ENCODE peak calls at places on chromosomes 16 and 17, in four cellular contexts. One of them, this sample, is unnamed.

GRCh38 chr17:48299760-48300159 is 130.3 kb downstream of the SKAP1 start:
- DNase-seq in GM12878: peak; percentile 57
- DNase-seq in K562: no peak
- DNase-seq in HepG2: no peak
- DNase-seq in this sample: no peak

GRCh38 chr17:11559601-11560000 is 38.7 kb upstream of the DNAH9 start:
- DNase-seq in GM12878: no peak
- DNase-seq in K562: no peak
- DNase-seq in HepG2: no peak
- DNase-seq in this sample: no peak

GRCh38 chr16:88854306-88855111 is 2.2 kb downstream of the GALNS start:
- DNase-seq in GM12878: no peak
- DNase-seq in K562: peak; percentile 35
- DNase-seq in HepG2: no peak
- DNase-seq in this sample: no peak

GRCh38 chr17:4900231-4901107 is 1.1 kb downstream of the C17orf107 start:
- DNase-seq in GM12878: no peak
- DNase-seq in K562: no peak
- DNase-seq in HepG2: no peak
- DNase-seq in this sample: peak; percentile 83

GRCh38 chr17:164536-165235 is 16.8 kb downstream of the DOC2B start:
- DNase-seq in GM12878: no peak
- DNase-seq in K562: peak; percentile 12
- DNase-seq in HepG2: peak; percentile 40
- DNase-seq in this sample: peak; percentile 59

GRCh38 chr16:1348926-1349325 is 2.8 kb downstream of the TSR3 start:
- DNase-seq in GM12878: no peak
- DNase-seq in K562: no peak
- DNase-seq in HepG2: no peak
- DNase-seq in this sample: no peak

GRCh38 chr16:67893791-67894399 is 841 bp downstream of the PSKH1 start:
- DNase-seq in GM12878: no peak
- DNase-seq in K562: peak; percentile 39
- DNase-seq in HepG2: peak; percentile 60
- DNase-seq in this sample: no peak

GRCh38 chr17:13995856-13996635 is 73.3 kb upstream of the COX10 start:
- DNase-seq in GM12878: no peak
- DNase-seq in K562: no peak
- DNase-seq in HepG2: no peak
- DNase-seq in this sample: no peak

GRCh38 chr16:1265826-1266225 is 10.0 kb downstream of the TPSD1 start:
- DNase-seq in GM12878: no peak
- DNase-seq in K562: no peak
- DNase-seq in HepG2: no peak
- DNase-seq in this sample: no peak

GRCh38 chr16:81405702-81406113 is 38.9 kb upstream of the CMIP start:
- DNase-seq in GM12878: no peak
- DNase-seq in K562: peak; percentile 30
- DNase-seq in HepG2: peak; percentile 91
- DNase-seq in this sample: peak; percentile 36

GRCh38 chr17:73196500-73196899 is 3.6 kb downstream of the COG1 start:
- DNase-seq in GM12878: no peak
- DNase-seq in K562: peak; percentile 20
- DNase-seq in HepG2: no peak
- DNase-seq in this sample: peak; percentile 50

GRCh38 chr16:78460428-78460827 is 361.0 kb downstream of the WWOX start:
- DNase-seq in GM12878: no peak
- DNase-seq in K562: no peak
- DNase-seq in HepG2: peak; percentile 80
- DNase-seq in this sample: no peak

GRCh38 chr16:88303890-88304819 is 78.6 kb upstream of the ZNF469 start:
- DNase-seq in GM12878: no peak
- DNase-seq in K562: no peak
- DNase-seq in HepG2: peak; percentile 19
- DNase-seq in this sample: no peak

GRCh38 chr17:79005063-79005861 is 4.3 kb downstream of the CANT1 start:
- DNase-seq in GM12878: no peak
- DNase-seq in K562: no peak
- DNase-seq in HepG2: no peak
- DNase-seq in this sample: no peak

GRCh38 chr16:8845699-8846298 is 23.0 kb downstream of the CARHSP1 start:
- DNase-seq in GM12878: no peak
- DNase-seq in K562: no peak
- DNase-seq in HepG2: no peak
- DNase-seq in this sample: no peak

GRCh38 chr16:81376880-81377279 is 62.1 kb downstream of the GAN start:
- DNase-seq in GM12878: no peak
- DNase-seq in K562: no peak
- DNase-seq in HepG2: no peak
- DNase-seq in this sample: no peak

GRCh38 chr16:12458051-12458450 is 345.6 kb downstream of the CPPED1 start:
- DNase-seq in GM12878: no peak
- DNase-seq in K562: no peak
- DNase-seq in HepG2: no peak
- DNase-seq in this sample: no peak

GRCh38 chr17:5413682-5414081 is 5.8 kb downstream of the NUP88 start:
- DNase-seq in GM12878: no peak
- DNase-seq in K562: peak; percentile 21
- DNase-seq in HepG2: no peak
- DNase-seq in this sample: no peak

GRCh38 chr17:31490019-31490383 is 98.5 kb downstream of the RAB11FIP4 start:
- DNase-seq in GM12878: no peak
- DNase-seq in K562: no peak
- DNase-seq in HepG2: no peak
- DNase-seq in this sample: no peak

GRCh38 chr17:29179232-29180036 is 764 bp downstream of the MYO18A start:
- DNase-seq in GM12878: no peak
- DNase-seq in K562: peak; percentile 97
- DNase-seq in HepG2: peak; percentile 89
- DNase-seq in this sample: peak; percentile 89

GRCh38 chr16:10949424-10949970 is 5.1 kb downstream of the CLEC16A start:
- DNase-seq in GM12878: peak; percentile 91
- DNase-seq in K562: no peak
- DNase-seq in HepG2: no peak
- DNase-seq in this sample: peak; percentile 59

GRCh38 chr17:44002141-44002848 is 2.1 kb upstream of the NAGS start:
- DNase-seq in GM12878: no peak
- DNase-seq in K562: no peak
- DNase-seq in HepG2: peak; percentile 80
- DNase-seq in this sample: no peak

GRCh38 chr17:44176671-44177501 is 6.4 kb downstream of the ASB16 start:
- DNase-seq in GM12878: no peak
- DNase-seq in K562: no peak
- DNase-seq in HepG2: no peak
- DNase-seq in this sample: no peak

GRCh38 chr16:86911311-86911999 is 333.1 kb downstream of the FOXL1 start:
- DNase-seq in GM12878: no peak
- DNase-seq in K562: no peak
- DNase-seq in HepG2: no peak
- DNase-seq in this sample: no peak

GRCh38 chr16:47940466-47940865 is 215.3 kb downstream of the ABCC12 start:
- DNase-seq in GM12878: no peak
- DNase-seq in K562: no peak
- DNase-seq in HepG2: no peak
- DNase-seq in this sample: no peak

GRCh38 chr17:39541652-39542051 is 66.1 kb downstream of the NEUROD2 start:
- DNase-seq in GM12878: no peak
- DNase-seq in K562: no peak
- DNase-seq in HepG2: no peak
- DNase-seq in this sample: no peak

GRCh38 chr16:19227643-19228042 is 57.9 kb upstream of the CLEC19A start:
- DNase-seq in GM12878: no peak
- DNase-seq in K562: no peak
- DNase-seq in HepG2: no peak
- DNase-seq in this sample: no peak

GRCh38 chr16:76910931-76911330 is 280.1 kb upstream of the MON1B start:
- DNase-seq in GM12878: no peak
- DNase-seq in K562: no peak
- DNase-seq in HepG2: no peak
- DNase-seq in this sample: no peak

GRCh38 chr16:89982318-89982717 is 33.8 kb downstream of the DEF8 start:
- DNase-seq in GM12878: no peak
- DNase-seq in K562: no peak
- DNase-seq in HepG2: no peak
- DNase-seq in this sample: no peak

GRCh38 chr17:4540224-4541040 is 14.8 kb downstream of the MYBBP1A start:
- DNase-seq in GM12878: no peak
- DNase-seq in K562: no peak
- DNase-seq in HepG2: peak; percentile 59
- DNase-seq in this sample: peak; percentile 51

GRCh38 chr17:45225964-45226530 is 4.4 kb downstream of the FMNL1 start:
- DNase-seq in GM12878: peak; percentile 95
- DNase-seq in K562: peak; percentile 93
- DNase-seq in HepG2: no peak
- DNase-seq in this sample: no peak

GRCh38 chr16:77214411-77215138 is 15.4 kb downstream of the SYCE1L start:
- DNase-seq in GM12878: no peak
- DNase-seq in K562: no peak
- DNase-seq in HepG2: no peak
- DNase-seq in this sample: no peak

GRCh38 chr16:30747331-30747730 is 894 bp upstream of the PHKG2 start:
- DNase-seq in GM12878: no peak
- DNase-seq in K562: no peak
- DNase-seq in HepG2: no peak
- DNase-seq in this sample: no peak
- TF ChIP-seq TCF7 in GM12878: no peak
- TF ChIP-seq TCF7 in K562: no peak
- TF ChIP-seq TCF7 in HepG2: no peak
- TF ChIP-seq TCF7 in this sample: no peak

DNA sequence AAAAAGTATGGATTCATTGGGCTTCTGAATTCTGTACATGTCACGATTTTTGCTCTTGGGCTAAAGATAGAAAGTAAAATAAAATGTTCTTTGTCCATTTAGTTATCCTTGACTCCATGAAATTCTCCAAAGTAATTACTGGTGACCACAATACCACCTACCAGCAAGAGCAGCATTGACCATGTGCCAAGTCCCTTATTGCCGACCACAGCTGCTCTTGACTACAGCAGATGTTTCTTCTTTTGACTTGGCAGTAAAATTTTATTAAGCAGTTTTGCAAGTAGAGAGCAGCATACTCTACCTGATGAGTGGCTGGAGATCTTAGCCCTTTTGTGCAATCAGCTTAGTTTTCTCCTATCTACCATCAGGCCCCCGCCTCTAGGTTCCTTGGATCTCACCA is 152.2 kb upstream of the TBX2 start:
- DNase-seq in GM12878: no peak
- DNase-seq in K562: no peak
- DNase-seq in HepG2: no peak
- DNase-seq in this sample: no peak
- TF ChIP-seq TCF7 in GM12878: no peak
- TF ChIP-seq TCF7 in K562: no peak
- TF ChIP-seq TCF7 in HepG2: no peak
- TF ChIP-seq TCF7 in this sample: no peak

DNA sequence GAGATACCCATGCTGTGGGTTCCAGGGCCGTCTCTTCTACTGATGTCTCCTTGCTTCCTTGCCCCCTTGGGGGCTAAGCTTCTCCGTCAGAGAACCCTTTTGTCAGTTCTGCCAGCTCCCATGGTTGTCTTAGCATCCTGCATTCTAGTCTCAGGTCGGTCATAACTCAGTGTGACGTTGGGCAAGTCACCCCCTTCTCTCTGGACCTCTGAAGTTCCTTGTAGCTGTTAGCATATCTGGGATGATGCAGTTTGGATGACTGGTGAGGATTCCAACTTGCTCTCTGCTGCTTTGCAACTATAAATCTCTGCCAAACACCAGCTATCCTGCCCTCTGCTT is 8.9 kb upstream of the MYL4 start:
- DNase-seq in GM12878: no peak
- DNase-seq in K562: no peak
- DNase-seq in HepG2: no peak
- DNase-seq in this sample: no peak
- TF ChIP-seq TCF7 in GM12878: no peak
- TF ChIP-seq TCF7 in K562: no peak
- TF ChIP-seq TCF7 in HepG2: no peak
- TF ChIP-seq TCF7 in this sample: no peak

GRCh38 chr17:81402530-81402941 is 7.3 kb downstream of the BAHCC1 start:
- DNase-seq in GM12878: no peak
- DNase-seq in K562: no peak
- DNase-seq in HepG2: no peak
- DNase-seq in this sample: peak; percentile 33

GRCh38 chr17:81401727-81402529 is 6.7 kb downstream of the BAHCC1 start:
- DNase-seq in GM12878: no peak
- DNase-seq in K562: peak; percentile 82
- DNase-seq in HepG2: no peak
- DNase-seq in this sample: peak; percentile 71

GRCh38 chr17:81400154-81400938 is 5.1 kb downstream of the BAHCC1 start:
- DNase-seq in GM12878: no peak
- DNase-seq in K562: peak; percentile 70
- DNase-seq in HepG2: no peak
- DNase-seq in this sample: peak; percentile 63

GRCh38 chr17:81399481-81400153 is 4.4 kb downstream of the BAHCC1 start:
- DNase-seq in GM12878: no peak
- DNase-seq in K562: peak; percentile 44
- DNase-seq in HepG2: no peak
- DNase-seq in this sample: peak; percentile 33

DNA sequence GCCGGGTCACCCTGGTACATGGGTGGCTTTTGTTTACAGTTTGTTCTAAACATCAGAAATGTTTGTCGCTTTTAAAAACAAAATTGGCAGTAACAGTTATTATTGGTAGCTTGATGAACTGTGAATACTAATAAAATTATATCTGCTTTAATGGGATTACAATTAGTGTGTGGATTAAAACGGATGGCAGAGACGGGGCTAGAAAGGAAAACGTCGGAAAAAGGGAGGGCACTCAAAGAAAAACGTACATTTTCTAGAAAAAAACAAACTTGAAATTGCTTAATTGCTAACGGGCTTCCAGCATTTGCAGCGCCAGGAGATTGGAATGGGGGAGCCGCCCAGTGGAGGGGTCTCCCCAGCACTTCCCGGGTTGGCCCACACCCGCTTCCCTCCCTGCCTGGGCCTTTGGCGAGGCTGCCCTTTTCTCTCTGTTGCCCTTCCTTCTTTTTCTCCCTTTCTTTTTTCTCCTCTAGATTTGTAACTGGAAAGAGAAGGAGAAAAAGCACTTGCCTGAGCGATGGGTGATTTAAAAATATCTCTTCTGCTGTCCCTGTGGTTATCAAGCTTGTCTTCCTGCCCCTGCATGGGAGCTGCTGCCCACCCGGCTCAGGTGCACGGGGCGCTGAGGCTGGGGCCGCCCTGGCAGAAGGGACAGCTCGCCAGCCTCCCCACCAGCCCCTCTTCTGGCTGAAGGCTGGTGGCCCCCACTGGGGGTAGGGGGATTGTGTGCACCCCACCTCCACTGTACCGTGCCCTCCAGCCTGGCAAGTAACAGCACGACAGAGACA is 5.9 kb downstream of the BAHCC1 start:
- DNase-seq in GM12878: no peak
- DNase-seq in K562: no peak
- DNase-seq in HepG2: no peak
- DNase-seq in this sample: no peak
- TF ChIP-seq TCF7 in GM12878: no peak
- TF ChIP-seq TCF7 in K562: no peak
- TF ChIP-seq TCF7 in HepG2: no peak
- TF ChIP-seq TCF7 in this sample: no peak

GRCh38 chr16:28218109-28218508 is 6.3 kb upstream of the XPO6 start:
- DNase-seq in GM12878: no peak
- DNase-seq in K562: peak; percentile 49
- DNase-seq in HepG2: peak; percentile 56
- DNase-seq in this sample: peak; percentile 30
- TF ChIP-seq TCF7 in GM12878: no peak
- TF ChIP-seq TCF7 in K562: no peak
- TF ChIP-seq TCF7 in HepG2: no peak
- TF ChIP-seq TCF7 in this sample: no peak

This sample was measured in WTC11.